ENCODE peak calls at places on chromosomes 3 and 15, in four cellular contexts. F is breast epithelium, J is AG09309, P is B cell. Y is an unnamed sample.

GRCh38 chr15:88077249-88077810 is 179.2 kb downstream of the NTRK3 start:
- DNase-seq in F (no peak), J (no peak), P (no peak), Y (no peak)

GRCh38 chr15:53437985-53438841 is 321.2 kb downstream of the WDR72 start:
- DNase-seq in P (no peak), F (no peak), J (no peak), Y (no peak)

GRCh38 chr3:8480699-8481098 is 20.9 kb upstream of the LMCD1 start:
- DNase-seq in F (no peak), J (no peak), P (no peak), Y (no peak)

GRCh38 chr3:54897028-54897711 is 30.7 kb downstream of the LRTM1 start:
- DNase-seq in P (no peak), J (no peak), F (no peak), Y (no peak)

GRCh38 chr3:170055209-170055608 is 17.4 kb downstream of the GPR160 start:
- DNase-seq in J (no peak), P (no peak), F (no peak), Y (no peak)

GRCh38 chr3:139319428-139320402 is 24.1 kb upstream of the MRPS22 start:
- DNase-seq in F (no peak), P (no peak), J (no peak), Y (no peak)

GRCh38 chr15:59524331-59524731 is 86.3 kb downstream of the FAM81A start:
- DNase-seq in J (no peak), F (no peak), P (no peak), Y (peak; percentile 22)

GRCh38 chr15:52338891-52339290 is 43.3 kb upstream of the MYO5C start:
- DNase-seq in F (no peak), P (no peak), J (no peak), Y (no peak)

GRCh38 chr3:46401579-46401978 is 5.3 kb downstream of the CCR5AS start:
- DNase-seq in F (no peak), J (no peak), P (no peak), Y (no peak)

GRCh38 chr15:31248263-31248662 is 78.4 kb upstream of the KLF13 start:
- DNase-seq in J (no peak), F (no peak), P (no peak), Y (no peak)

GRCh38 chr15:31248951-31249350 is 77.7 kb upstream of the KLF13 start:
- DNase-seq in F (no peak), P (no peak), J (no peak), Y (no peak)

GRCh38 chr15:31245756-31246155 is 80.9 kb upstream of the KLF13 start:
- DNase-seq in P (no peak), F (no peak), J (no peak), Y (no peak)

GRCh38 chr15:31245135-31245689 is 81.4 kb upstream of the KLF13 start:
- DNase-seq in J (no peak), P (no peak), F (peak; percentile 15), Y (no peak)

GRCh38 chr15:31247404-31247803 is 79.2 kb upstream of the KLF13 start:
- DNase-seq in F (no peak), J (no peak), P (no peak), Y (no peak)
- TF ChIP-seq CTCF in F (no peak), J (no peak), P (no peak), Y (no peak)

GRCh38 chr3:21543380-21544075 is 207.5 kb downstream of the ZNF385D start:
- DNase-seq in J (no peak), F (no peak), P (no peak), Y (no peak)
- TF ChIP-seq CTCF in J (no peak), F (no peak), P (no peak), Y (no peak)

DNA sequence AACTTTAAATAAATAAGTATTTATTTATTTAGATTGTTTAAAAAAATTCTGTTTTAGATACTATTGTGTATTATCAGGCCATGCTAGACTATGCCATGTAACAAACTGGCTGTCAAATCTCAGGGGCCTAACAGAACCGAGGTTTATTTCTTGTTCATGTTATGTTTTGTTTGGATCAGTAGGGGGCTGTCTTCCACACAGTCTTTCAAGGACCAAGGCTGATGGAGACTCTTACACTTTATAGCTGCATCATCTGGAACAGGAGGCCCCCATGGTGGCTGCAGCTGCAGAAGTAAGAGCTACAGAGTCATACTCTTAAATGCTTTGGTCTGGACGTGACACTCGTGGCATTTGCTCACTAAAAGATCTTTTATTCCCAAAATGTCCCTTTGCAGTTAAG is 33.0 kb upstream of the ARL14 start:
- DNase-seq in P (no peak), F (no peak), J (no peak), Y (no peak)
- TF ChIP-seq CTCF in P (no peak), F (no peak), J (no peak), Y (peak; percentile 59)

GRCh38 chr3:198071602-198072285 is 111.7 kb downstream of the LMLN start:
- DNase-seq in P (no peak), F (no peak), J (peak; percentile 25), Y (no peak)
- TF ChIP-seq CTCF in P (peak; percentile 25), F (no peak), J (peak; percentile 18), Y (peak; percentile 53)

DNA sequence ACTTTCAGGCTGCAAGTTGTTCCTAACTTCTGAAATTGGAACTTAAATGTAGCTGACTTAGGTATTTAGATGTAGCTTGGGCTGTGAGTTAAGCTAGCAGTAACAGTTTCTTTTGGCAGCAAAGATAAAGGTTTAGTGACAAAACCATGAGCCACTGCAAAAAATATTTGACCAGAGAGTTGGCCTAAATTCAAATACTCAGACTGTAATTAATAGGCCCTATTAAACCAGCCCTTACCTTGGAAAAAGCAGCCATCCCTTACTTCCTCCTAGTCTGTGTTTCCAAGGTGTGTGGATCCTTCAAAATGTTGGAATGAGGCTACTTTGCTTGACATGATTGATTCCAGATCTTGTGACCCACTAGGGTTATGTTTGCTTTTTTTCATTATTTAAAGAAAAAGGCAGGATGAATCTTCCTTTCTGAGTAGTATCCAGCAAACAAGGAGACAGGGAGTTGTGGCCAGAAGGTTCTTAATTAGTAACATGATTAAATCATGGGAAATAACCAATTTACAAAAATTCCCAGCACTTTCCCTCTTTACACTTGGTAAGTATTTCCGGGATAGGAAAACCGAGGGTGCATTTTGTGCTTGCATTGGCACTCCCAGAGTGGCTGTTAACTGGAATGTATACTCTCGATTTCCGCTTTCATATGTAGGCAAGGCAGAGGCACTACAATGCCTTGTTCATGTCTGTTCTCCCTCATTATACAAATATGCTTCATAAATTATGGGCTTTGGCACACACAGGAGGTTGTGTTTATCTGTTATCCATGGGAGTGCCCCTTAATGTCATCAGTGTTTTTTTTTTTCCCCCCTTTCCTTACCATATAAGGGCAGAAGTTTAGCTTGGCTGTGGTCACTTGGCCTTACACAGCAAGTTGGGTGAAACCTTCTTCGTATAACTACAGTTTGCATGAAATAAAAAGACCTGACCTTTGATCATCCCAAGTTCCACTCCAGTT is 8.5 kb downstream of the TPM1 start:
- DNase-seq in F (no peak), P (no peak), J (no peak), Y (no peak)
- TF ChIP-seq CTCF in F (no peak), P (no peak), J (no peak), Y (no peak)

DNA sequence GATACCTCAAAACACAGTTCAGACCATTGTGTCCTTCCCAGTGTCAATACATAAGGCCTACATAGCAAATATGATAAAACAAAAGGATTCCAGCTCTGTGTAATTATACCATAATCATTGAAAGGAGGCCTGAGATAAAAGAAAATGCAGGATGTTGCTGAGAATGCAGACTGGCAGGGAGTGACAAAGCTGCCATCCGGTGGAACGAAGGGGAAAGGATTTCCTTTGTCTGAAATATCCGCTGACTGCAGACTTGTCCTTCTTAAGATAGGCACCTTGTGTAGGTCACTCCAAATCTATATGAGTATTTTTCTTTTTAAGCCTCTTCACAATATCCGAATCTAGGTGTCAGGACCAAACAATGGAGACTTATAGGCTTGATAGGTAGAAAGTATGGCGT is 108.0 kb downstream of the KCNH8 start:
- DNase-seq in P (no peak), J (no peak), F (no peak), Y (no peak)
- TF ChIP-seq CTCF in P (no peak), J (no peak), F (no peak), Y (no peak)

GRCh38 chr3:4574426-4574965 is 81.3 kb downstream of the ITPR1 start:
- DNase-seq in J (no peak), F (no peak), P (no peak), Y (no peak)

GRCh38 chr3:4568831-4569230 is 75.7 kb downstream of the ITPR1 start:
- DNase-seq in P (no peak), J (no peak), F (no peak), Y (no peak)

GRCh38 chr3:4573153-4573552 is 80.0 kb downstream of the ITPR1 start:
- DNase-seq in P (no peak), J (no peak), F (no peak), Y (no peak)

GRCh38 chr3:4570840-4571621 is 77.9 kb downstream of the ITPR1 start:
- DNase-seq in J (no peak), P (no peak), F (no peak), Y (no peak)

DNA sequence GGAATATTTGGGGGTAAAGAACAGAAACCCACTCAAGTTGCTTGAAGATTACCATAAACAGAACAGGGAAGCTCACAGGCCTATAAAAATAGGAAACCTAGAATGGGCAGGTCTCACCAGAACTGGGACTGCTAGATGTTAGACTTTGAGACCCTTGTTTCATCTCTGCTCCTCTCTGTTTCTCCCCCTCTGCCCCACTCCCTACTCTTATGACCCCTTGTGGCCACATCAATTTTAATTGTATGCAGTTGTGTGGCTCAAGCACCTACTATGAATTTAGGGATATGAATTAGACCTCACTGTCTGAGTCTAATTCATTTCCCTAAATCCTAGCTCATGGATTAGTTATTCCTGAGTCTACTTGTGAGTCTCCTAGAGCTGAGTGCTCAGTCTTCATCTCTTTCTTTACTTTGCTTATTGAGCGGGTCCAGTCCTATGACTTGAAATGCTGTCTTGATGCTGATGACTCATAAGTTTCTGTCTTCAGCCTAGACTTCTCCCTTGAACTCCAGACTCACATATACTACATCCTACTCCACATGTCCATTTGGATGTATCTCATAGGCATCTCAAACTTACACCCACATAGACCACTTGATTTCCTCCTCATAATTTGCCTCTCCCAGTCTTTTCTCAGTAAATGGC is 78.7 kb downstream of the ITPR1 start:
- DNase-seq in P (no peak), J (no peak), F (no peak), Y (no peak)
- TF ChIP-seq CTCF in P (peak; percentile 36), J (no peak), F (no peak), Y (no peak)

GRCh38 chr3:151421956-151422355 is 37.4 kb upstream of the P2RY12 start:
- DNase-seq in J (no peak), P (no peak), F (no peak), Y (no peak)

GRCh38 chr3:151428386-151428785 is 32.5 kb downstream of the IGSF10 start:
- DNase-seq in J (no peak), P (no peak), F (no peak), Y (no peak)

GRCh38 chr3:151423091-151423490 is 37.8 kb downstream of the IGSF10 start:
- DNase-seq in P (no peak), F (no peak), J (no peak), Y (no peak)

GRCh38 chr3:151425640-151426336 is 35.1 kb downstream of the IGSF10 start:
- DNase-seq in J (no peak), F (no peak), P (no peak), Y (no peak)

DNA sequence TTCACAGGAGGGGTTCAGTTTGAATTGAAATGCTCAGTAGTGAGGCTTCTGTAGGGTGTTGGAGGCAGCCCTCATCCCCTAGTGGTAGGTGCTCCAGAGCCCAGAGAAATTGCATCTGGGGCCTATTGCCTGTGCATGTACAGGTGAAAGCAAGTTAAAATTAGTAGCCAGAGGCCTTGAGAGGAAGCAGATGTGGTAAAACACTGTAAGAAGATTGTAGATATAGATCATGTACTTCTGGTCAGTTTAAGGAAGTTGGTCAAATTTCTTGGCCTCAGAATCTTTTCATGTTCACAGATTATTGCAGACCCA is 34.6 kb downstream of the IGSF10 start:
- DNase-seq in P (no peak), F (no peak), J (no peak), Y (no peak)
- TF ChIP-seq CTCF in P (no peak), F (no peak), J (no peak), Y (no peak)

GRCh38 chr3:117407317-117407716 is 697.7 kb downstream of the TUSC7 start:
- DNase-seq in F (no peak), P (no peak), J (no peak), Y (no peak)
- TF ChIP-seq CTCF in F (no peak), P (peak; percentile 13), J (peak; percentile 5), Y (peak; percentile 64)

Y was measured in type B pancreatic cell.